ENCODE peak calls at places on chromosomes 3 and 15, in five cellular contexts. W, P, Z, C and O are unnamed samples. For H3K27me3 and H3K4me1, the result is how much of the 10 kb centered on the place peaks cover.

GRCh38 chr3:99720985-99721632 is 82.7 kb downstream of the COL8A1 start:
- DNase-seq in C (no peak), Z (peak), P (no peak), W (no peak), O (no peak)

GRCh38 chr3:129429080-129429451 is 630 bp upstream of the EFCAB12 start:
- DNase-seq in Z (no peak), W (no peak), C (no peak), P (no peak), O (no peak)

GRCh38 chr3:30749230-30749629 is 142.8 kb downstream of the TGFBR2 start:
- DNase-seq in Z (no peak), W (no peak), P (no peak), C (no peak), O (no peak)

GRCh38 chr3:23105048-23105447 is 98.1 kb upstream of the UBE2E2 start:
- DNase-seq in Z (no peak), C (no peak), W (no peak), P (no peak), O (no peak)

GRCh38 chr3:66490214-66490613 is 10.6 kb downstream of the LRIG1 start:
- DNase-seq in P (no peak), Z (no peak), W (no peak), C (no peak), O (no peak)

GRCh38 chr3:46361408-46362283 is 7.7 kb downstream of the CCR2 start:
- DNase-seq in W (no peak), Z (no peak), C (peak), P (peak), O (no peak)

GRCh38 chr3:171095063-171095462 is 68.5 kb upstream of the SLC2A2 start:
- DNase-seq in Z (no peak), W (no peak), C (no peak), P (no peak), O (peak)

GRCh38 chr3:190217081-190217480 is 96.4 kb upstream of the P3H2 start:
- DNase-seq in P (no peak), C (no peak), Z (no peak), W (no peak), O (no peak)

GRCh38 chr15:44299997-44300396 is 11.5 kb downstream of the GOLM2 start:
- DNase-seq in P (no peak), Z (no peak), W (no peak), C (no peak), O (no peak)

GRCh38 chr3:152375546-152375945 is 106.8 kb downstream of the MBNL1 start:
- DNase-seq in P (no peak), C (no peak), Z (no peak), W (no peak), O (no peak)

GRCh38 chr3:128808672-128809071 is 70.7 kb upstream of the ACAD9 start:
- DNase-seq in P (no peak), W (no peak), C (no peak), Z (no peak), O (no peak)

GRCh38 chr3:154515921-154516320 is 85.9 kb upstream of the GPR149 start:
- DNase-seq in C (no peak), P (no peak), Z (no peak), W (no peak), O (no peak)

GRCh38 chr15:80480909-80481308 is 76.7 kb downstream of the ARNT2 start:
- DNase-seq in C (peak), Z (no peak), P (peak), W (peak), O (peak)

GRCh38 chr3:58793052-58793451 is 126.5 kb upstream of the FAM3D start:
- DNase-seq in W (no peak), P (no peak), C (no peak), Z (no peak), O (no peak)

GRCh38 chr3:18853269-18853668 is 295.0 kb upstream of the KCNH8 start:
- DNase-seq in P (no peak), Z (no peak), C (no peak), W (no peak), O (no peak)

GRCh38 chr3:76495216-76495615 is 544.7 kb upstream of the ROBO2 start:
- DNase-seq in W (no peak), P (no peak), C (no peak), Z (no peak), O (no peak)

GRCh38 chr3:170425491-170426239 is 7.0 kb downstream of the CLDN11 start:
- DNase-seq in Z (no peak), P (no peak), W (peak), C (no peak), O (no peak)

GRCh38 chr3:149494022-149494758 is 19.7 kb downstream of the TM4SF4 start:
- DNase-seq in C (peak), P (peak), Z (peak), W (peak), O (peak)

GRCh38 chr3:181009225-181009624 is 19.7 kb upstream of the DNAJC19 start:
- DNase-seq in W (no peak), Z (no peak), C (no peak), P (no peak), O (no peak)

GRCh38 chr3:179513867-179514266 is 48.9 kb upstream of the ACTL6A start:
- DNase-seq in P (no peak), W (no peak), C (no peak), Z (no peak), O (no peak)

GRCh38 chr3:12049675-12050074 is 45.5 kb downstream of the SYN2 start:
- DNase-seq in W (no peak), P (no peak), C (no peak), Z (no peak), O (no peak)

GRCh38 chr3:191123231-191123630 is 75.8 kb upstream of the OSTN start:
- DNase-seq in W (no peak), Z (no peak), C (no peak), P (no peak), O (no peak)

GRCh38 chr3:194867270-194867983 is 181.7 kb downstream of the FAM43A start:
- DNase-seq in C (peak), P (no peak), W (no peak), Z (no peak), O (no peak)

GRCh38 chr15:52252781-52253180 is 42.8 kb downstream of the MYO5C start:
- DNase-seq in Z (no peak), C (no peak), W (no peak), P (no peak), O (no peak)

DNA sequence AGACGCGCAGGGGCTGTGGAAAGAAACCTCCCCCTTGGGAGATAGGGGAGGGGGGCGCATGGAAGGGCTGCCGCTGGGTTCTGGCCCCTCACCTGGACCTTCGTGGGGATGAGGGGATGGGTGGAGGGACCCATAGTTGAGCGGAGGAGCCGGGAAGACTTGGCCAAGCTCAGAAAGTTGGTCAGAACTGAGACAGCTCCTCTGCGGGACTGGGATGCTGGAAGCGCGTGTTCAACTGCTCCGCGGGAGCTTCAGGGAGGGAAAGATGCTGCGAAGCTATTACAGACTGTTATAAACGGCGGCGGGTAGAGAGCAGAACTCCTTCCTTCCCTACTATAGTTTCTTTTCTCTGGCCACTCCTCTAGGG is 875 bp downstream of the SYNPR start:
- DNase-seq in P (no peak), W (peak), C (no peak), Z (no peak), O (no peak)
- H3K27me3 ChIP-seq in P (under half), W (half or more), C (under half), Z (under half), O (half or more)

GRCh38 chr3:49016414-49017228 is 1.8 kb downstream of the DALRD3 start:
- DNase-seq in P (no peak), W (peak), Z (no peak), C (no peak), O (no peak)

GRCh38 chr3:49017646-49017977 is 768 bp downstream of the DALRD3 start:
- DNase-seq in P (peak), C (no peak), W (no peak), Z (no peak), O (no peak)

GRCh38 chr3:49017229-49017615 is 1.2 kb downstream of the DALRD3 start:
- DNase-seq in Z (no peak), P (no peak), W (no peak), C (no peak), O (no peak)

GRCh38 chr3:49018707-49019006 is 277 bp upstream of the DALRD3 start:
- DNase-seq in W (no peak), P (no peak), Z (no peak), C (no peak), O (no peak)

GRCh38 chr3:49017978-49018706 is at the start of gene DALRD3:
- DNase-seq in P (peak), W (peak), Z (peak), C (peak), O (no peak)
- H3K4me1 ChIP-seq in P (under half), W (under half), Z (under half), C (under half), O (under half)

DNA sequence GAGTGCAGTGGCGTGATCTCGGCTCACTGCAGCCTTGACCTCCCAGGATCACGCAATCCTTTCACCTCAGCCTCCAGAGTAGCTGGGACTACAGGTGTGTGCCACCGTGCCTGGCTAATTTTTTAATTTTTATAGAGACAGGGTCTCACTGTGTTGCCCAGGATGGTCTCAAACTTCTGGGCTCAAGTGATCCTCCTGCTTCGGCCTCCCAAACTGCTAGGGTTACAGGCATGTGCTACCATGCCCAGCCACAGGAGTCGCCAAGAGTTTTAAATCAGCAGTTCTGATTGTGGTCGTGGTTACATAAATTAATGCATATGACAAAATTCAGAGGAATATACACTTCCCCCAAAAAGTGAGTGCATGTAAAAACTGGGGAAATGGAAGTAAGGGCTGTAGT is 33.0 kb downstream of the MEGF11 start:
- DNase-seq in P (no peak), Z (no peak), C (no peak), W (no peak), O (no peak)
- H3K27me3 ChIP-seq in P (under half), Z (under half), C (under half), W (under half), O (under half)

GRCh38 chr3:52227117-52227516 is 1.7 kb upstream of the TLR9 start:
- DNase-seq in W (no peak), P (no peak), C (peak), Z (no peak), O (no peak)

GRCh38 chr3:52228751-52229291 is 3.4 kb upstream of the TLR9 start:
- DNase-seq in W (no peak), P (no peak), C (peak), Z (no peak), O (no peak)

GRCh38 chr3:52228266-52228665 is 2.8 kb upstream of the TLR9 start:
- DNase-seq in P (no peak), W (no peak), C (no peak), Z (no peak), O (no peak)

GRCh38 chr3:52226229-52226817 is 878 bp upstream of the TLR9 start:
- DNase-seq in P (no peak), W (peak), Z (no peak), C (peak), O (no peak)

GRCh38 chr3:52227766-52228165 is 2.3 kb upstream of the TLR9 start:
- DNase-seq in W (no peak), Z (no peak), P (no peak), C (peak), O (no peak)
- H3K4me1 ChIP-seq in W (under half), Z (under half), P (under half), C (under half), O (under half)

GRCh38 chr15:70580958-70581357 is 182.4 kb downstream of the UACA start:
- DNase-seq in P (no peak), Z (no peak), C (no peak), W (peak), O (no peak)
- H3K27me3 ChIP-seq in P (under half), Z (under half), C (under half), W (under half), O (under half)

DNA sequence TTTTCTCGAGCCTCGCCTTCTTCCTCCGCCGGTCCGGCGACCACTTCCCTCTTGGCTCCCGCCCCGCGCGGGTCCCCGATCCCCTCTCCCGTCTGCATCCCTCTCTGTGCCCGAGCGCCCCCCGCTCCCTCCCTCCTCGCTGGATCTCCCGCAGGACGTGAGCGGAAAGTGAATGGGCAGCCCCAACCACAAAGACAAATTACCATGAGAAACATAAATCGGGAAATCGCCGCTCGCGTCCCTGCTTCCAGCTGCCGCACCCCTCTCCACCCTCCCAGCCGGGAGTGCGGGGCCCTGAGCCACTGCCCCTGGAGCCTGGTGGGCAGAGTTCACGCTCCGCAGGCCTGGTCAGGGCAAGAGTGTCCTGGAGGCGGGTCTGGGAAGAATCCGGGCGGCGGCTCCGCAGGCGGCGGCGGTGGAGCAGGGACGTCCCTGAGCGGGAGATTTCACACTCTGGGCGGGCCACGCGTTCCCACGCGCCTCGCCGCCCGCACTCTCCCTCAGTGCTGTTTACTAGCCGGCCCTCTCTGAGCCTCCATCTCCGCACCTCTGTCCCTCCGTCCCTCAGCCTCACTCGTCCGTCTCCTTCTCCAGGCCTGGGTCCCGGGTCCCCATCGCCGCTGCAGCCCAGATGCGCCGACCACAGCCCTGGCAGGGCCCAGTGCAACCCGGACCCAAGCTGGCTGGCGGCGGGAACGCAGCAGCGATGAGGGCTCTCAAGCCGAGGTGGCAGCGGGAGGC is 842 bp downstream of the SEMA5B start:
- DNase-seq in W (peak), P (peak), C (peak), Z (no peak), O (no peak)
- H3K4me1 ChIP-seq in W (under half), P (under half), C (under half), Z (under half), O (under half)

DNA sequence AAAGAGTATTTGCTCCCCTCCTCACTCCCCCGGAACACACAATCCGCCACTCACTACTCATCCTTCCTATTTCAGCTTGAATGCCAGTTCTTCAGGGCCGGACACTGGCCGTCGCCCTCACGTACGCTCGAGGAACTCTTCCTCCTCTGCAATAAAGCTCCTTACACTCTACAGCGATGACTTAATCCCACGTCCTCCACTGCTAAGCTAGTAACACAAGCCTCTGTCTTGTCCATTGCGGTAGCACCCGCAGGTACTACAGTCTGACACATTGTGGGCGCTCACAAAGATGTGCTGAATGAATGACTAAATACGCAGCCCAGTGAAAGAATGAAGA is 625 bp upstream of the EPHB3 start:
- DNase-seq in W (no peak), Z (no peak), P (no peak), C (no peak), O (no peak)
- H3K27me3 ChIP-seq in W (under half), Z (under half), P (under half), C (under half), O (half or more)

GRCh38 chr15:90033448-90033847 is 32.3 kb downstream of the ZNF710 start:
- DNase-seq in C (no peak), W (peak), P (peak), Z (no peak), O (no peak)
- H3K4me1 ChIP-seq in C (under half), W (under half), P (under half), Z (under half), O (under half)